ENCODE peak calls at places on chromosome 20, in six cellular contexts. A is NCI-H2081, N is DMS79 treated with DMSO at 0.1 percent for 48 hours, Q is HS-5, C is bronchial epithelial cell, Y is iris pigment epithelial cell. H is an unnamed sample.

GRCh38 chr20:52655365-52655764 is 316.8 kb upstream of the TSHZ2 start:
- DNase-seq in A (no peak), C (no peak), Q (no peak), N (no peak), Y (no peak), H (no peak)

GRCh38 chr20:50724851-50725721 is 6.3 kb upstream of the PARD6B start:
- DNase-seq in A (no peak), Q (peak), Y (peak), N (no peak), C (peak), H (no peak)

GRCh38 chr20:30598460-30599230 is 658.8 kb upstream of the DEFB115 start:
- DNase-seq in Q (no peak), Y (no peak), C (no peak), A (no peak), N (no peak), H (no peak)

GRCh38 chr20:59124326-59125029 is 39.1 kb upstream of the ZNF831 start:
- DNase-seq in Q (no peak), C (no peak), Y (no peak), A (no peak), N (no peak), H (no peak)

GRCh38 chr20:51650685-51651134 is 108.2 kb upstream of the NFATC2 start:
- DNase-seq in N (no peak), A (no peak), Q (peak), Y (peak), C (peak), H (no peak)

GRCh38 chr20:36307412-36308317 is 1.5 kb downstream of the DLGAP4 start:
- DNase-seq in N (no peak), C (no peak), Q (no peak), Y (no peak), A (no peak), H (no peak)

GRCh38 chr20:20568604-20569205 is 143.7 kb downstream of the RALGAPA2 start:
- DNase-seq in Q (no peak), C (peak), A (peak), N (peak), Y (peak), H (no peak)

GRCh38 chr20:49660912-49661311 is 52.8 kb downstream of the B4GALT5 start:
- DNase-seq in C (no peak), N (peak), Y (no peak), A (no peak), Q (no peak), H (no peak)

GRCh38 chr20:37344506-37345338 is 1.2 kb upstream of the SRC start:
- DNase-seq in A (no peak), Y (no peak), N (no peak), C (peak), Q (no peak), H (no peak)